ENCODE peak calls at places on chromosomes 3 and 15, in nine cellular contexts. Z, U, R, M, P, B, T, X and G are unnamed samples.

GRCh38 chr3:118128886-118129285 is 905.8 kb downstream of the IGSF11 start:
- DNase-seq in B (no peak), T (no peak), Z (no peak), M (no peak), X (no peak), R (no peak), P (no peak), U (no peak), G (no peak)

GRCh38 chr3:191334359-191334893 is 4.1 kb upstream of the UTS2B start:
- DNase-seq in X (no peak), R (no peak), U (no peak), M (no peak), Z (no peak), T (no peak), P (no peak), B (no peak), G (no peak)

GRCh38 chr3:146555311-146555710 is 10.9 kb upstream of the PLSCR1 start:
- DNase-seq in X (no peak), Z (no peak), M (no peak), B (no peak), P (no peak), T (no peak), U (no peak), R (peak), G (no peak)

GRCh38 chr15:62390793-62391543 is 225.9 kb upstream of the C2CD4B start:
- DNase-seq in R (peak), B (peak), T (peak), Z (peak), P (no peak), M (no peak), X (peak), U (peak), G (peak)

GRCh38 chr3:144643778-144644191 is 672.2 kb downstream of the DIPK2A start:
- DNase-seq in T (no peak), X (peak), M (no peak), U (no peak), P (peak), B (no peak), R (no peak), Z (peak), G (peak)

GRCh38 chr3:99639579-99639978 is 1.2 kb downstream of the COL8A1 start:
- DNase-seq in U (no peak), R (no peak), B (no peak), X (no peak), P (no peak), Z (no peak), T (no peak), M (no peak), G (no peak)

GRCh38 chr3:53167418-53168174 is 6.6 kb downstream of the PRKCD start:
- DNase-seq in T (no peak), R (no peak), Z (no peak), B (no peak), M (no peak), U (no peak), X (peak), P (no peak), G (no peak)

GRCh38 chr3:28386049-28386448 is 37.4 kb upstream of the AZI2 start:
- DNase-seq in P (no peak), Z (no peak), X (no peak), U (no peak), M (no peak), B (no peak), T (no peak), R (no peak), G (no peak)

GRCh38 chr3:170542704-170543103 is 43.2 kb downstream of the SLC7A14 start:
- DNase-seq in U (no peak), Z (no peak), P (no peak), T (no peak), B (no peak), X (no peak), R (no peak), M (no peak), G (no peak)

GRCh38 chr15:86139828-86140227 is 60.2 kb downstream of the AGBL1 start:
- DNase-seq in Z (no peak), U (peak), T (no peak), B (no peak), R (peak), P (no peak), X (peak), M (no peak), G (no peak)